ENCODE peak calls at places on chromosomes 6 and 20, in four cellular contexts. Y is K562, R is GM12878, I is HepG2. O is an unnamed sample.

GRCh38 chr6:138343112-138343511 is 34.6 kb upstream of the SMIM28 start:
- DNase-seq in I (no peak), R (no peak), Y (no peak), O (no peak)

GRCh38 chr20:44038681-44039123 is 124.0 kb downstream of the TOX2 start:
- DNase-seq in R (no peak), I (no peak), Y (no peak), O (no peak)

GRCh38 chr6:157058574-157058973 is 264.7 kb downstream of the TMEM242 start:
- DNase-seq in I (no peak), Y (no peak), R (no peak), O (no peak)

GRCh38 chr6:52517502-52518278 is 59.2 kb downstream of the TRAM2 start:
- DNase-seq in R (no peak), Y (peak), I (peak), O (no peak)

GRCh38 chr20:40393161-40393560 is 295.9 kb downstream of the MAFB start:
- DNase-seq in I (no peak), R (no peak), Y (no peak), O (no peak)

GRCh38 chr6:163712569-163712966 is 298.1 kb downstream of the QKI start:
- DNase-seq in R (no peak), Y (no peak), I (no peak), O (no peak)

GRCh38 chr20:53738945-53739798 is 145.5 kb upstream of the ZNF217 start:
- DNase-seq in R (no peak), I (no peak), Y (peak), O (peak)

GRCh38 chr20:21920231-21920630 is 214.8 kb downstream of the PAX1 start:
- DNase-seq in I (no peak), Y (no peak), R (no peak), O (no peak)

GRCh38 chr6:143215363-143215762 is 154.7 kb downstream of the AIG1 start:
- DNase-seq in I (no peak), R (no peak), Y (no peak), O (no peak)

GRCh38 chr6:111993342-111993741 is 60.6 kb upstream of the CCN6 start:
- DNase-seq in I (no peak), Y (no peak), R (no peak), O (no peak)

GRCh38 chr6:13139119-13139518 is 189.2 kb downstream of the TBC1D7 start:
- DNase-seq in Y (no peak), I (no peak), R (no peak), O (no peak)

GRCh38 chr6:22043284-22043962 is 253.4 kb downstream of the PRL start:
- DNase-seq in I (no peak), Y (no peak), R (no peak), O (no peak)

GRCh38 chr6:17737704-17738252 is 31.1 kb upstream of the NUP153 start:
- DNase-seq in I (no peak), Y (no peak), R (no peak), O (no peak)

GRCh38 chr6:34536251-34536958 is 19.7 kb downstream of the SPDEF start:
- DNase-seq in I (no peak), R (no peak), Y (no peak), O (peak)

GRCh38 chr6:165232277-165232654 is 77.1 kb downstream of the C6orf118 start:
- DNase-seq in R (no peak), Y (no peak), I (no peak), O (no peak)

GRCh38 chr6:148221580-148221979 is 121.1 kb upstream of the SASH1 start:
- DNase-seq in Y (no peak), R (no peak), I (no peak), O (no peak)

GRCh38 chr6:49564552-49564951 is 14.1 kb downstream of the C6orf141 start:
- DNase-seq in I (peak), Y (no peak), R (no peak), O (no peak)

GRCh38 chr6:49565261-49565660 is 14.8 kb downstream of the C6orf141 start:
- DNase-seq in R (no peak), I (no peak), Y (no peak), O (no peak)

GRCh38 chr6:49563006-49563886 is 12.8 kb downstream of the C6orf141 start:
- DNase-seq in I (no peak), Y (no peak), R (no peak), O (no peak)

GRCh38 chr6:49570474-49571079 is 20.1 kb downstream of the C6orf141 start:
- DNase-seq in R (no peak), Y (no peak), I (peak), O (no peak)

GRCh38 chr6:49565855-49566254 is 15.4 kb downstream of the C6orf141 start:
- DNase-seq in Y (no peak), R (no peak), I (peak), O (no peak)
- TF ChIP-seq JUND in Y (peak), R (no peak), I (no peak), O (no peak)

GRCh38 chr6:7270320-7271204 is 42.4 kb downstream of the SSR1 start:
- DNase-seq in Y (no peak), R (no peak), I (peak), O (no peak)
- TF ChIP-seq JUND in Y (no peak), R (no peak), I (no peak), O (no peak)

DNA sequence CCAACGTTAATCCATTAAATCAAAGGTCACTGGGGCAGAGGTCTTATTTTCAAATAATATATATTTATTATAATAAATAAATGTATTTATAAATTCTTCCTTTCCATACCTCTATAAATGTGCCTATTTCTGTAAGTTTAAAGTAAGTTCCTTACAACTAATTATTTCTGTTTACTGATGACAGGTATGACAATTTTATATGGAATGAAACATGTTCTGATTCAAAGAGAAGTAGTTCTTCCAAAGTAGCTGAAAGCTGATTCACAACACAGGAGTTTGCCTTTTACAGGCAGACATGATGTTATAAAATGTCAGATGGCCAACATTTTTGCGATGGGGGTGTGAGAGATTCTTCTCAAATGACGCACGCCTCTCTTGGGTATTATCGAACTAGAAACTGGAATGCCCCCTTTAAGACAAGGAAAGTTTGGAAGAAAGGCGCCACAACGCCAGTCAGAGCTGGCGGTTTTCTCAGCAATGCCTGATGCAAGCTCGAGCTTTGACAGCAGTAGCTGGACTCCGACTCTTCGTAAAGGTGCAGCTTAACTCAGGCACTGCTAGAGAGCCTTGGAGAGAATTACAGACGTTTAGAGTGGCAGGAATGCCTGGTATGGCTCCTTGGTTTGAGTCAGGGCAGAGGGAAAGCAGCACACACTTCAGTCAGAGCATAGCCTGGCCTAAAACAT is 92.1 kb downstream of the FOXC1 start:
- DNase-seq in Y (no peak), I (no peak), R (no peak), O (no peak)
- TF ChIP-seq JUND in Y (no peak), I (no peak), R (no peak), O (no peak)

DNA sequence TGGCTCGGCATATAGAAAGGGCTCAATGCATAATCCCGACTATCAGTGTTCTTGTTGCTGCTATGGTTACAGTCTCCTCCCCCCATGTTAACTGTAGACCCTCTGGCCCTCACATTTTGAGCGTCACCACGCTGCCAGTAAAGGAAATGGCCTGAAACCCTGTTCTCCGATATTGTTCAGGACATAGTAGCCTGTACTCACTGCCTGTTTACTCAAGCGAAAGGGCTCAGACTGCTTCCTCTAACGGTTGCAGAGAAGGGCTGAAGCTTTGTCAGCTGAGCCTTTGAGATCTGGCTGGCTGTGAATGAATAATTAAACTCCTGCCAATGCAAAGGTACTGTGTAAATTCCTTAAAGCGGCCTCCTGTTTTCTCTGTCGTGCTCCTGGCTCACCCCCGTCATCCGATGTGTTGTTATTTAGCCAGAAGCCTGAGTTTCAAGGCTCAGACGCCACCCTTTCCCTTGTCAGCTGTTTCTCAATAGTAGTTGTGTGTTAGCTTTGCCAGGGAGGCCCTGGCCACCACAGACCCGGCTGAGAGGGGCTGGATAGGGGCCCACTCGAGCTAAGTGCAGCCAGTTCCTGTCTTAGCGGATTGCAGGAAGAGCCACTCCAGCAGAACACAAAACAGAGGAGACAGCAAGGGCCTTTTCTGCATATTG is 31.2 kb upstream of the RALGAPA2 start:
- DNase-seq in R (no peak), I (peak), Y (no peak), O (no peak)
- TF ChIP-seq JUND in R (no peak), I (no peak), Y (no peak), O (no peak)

GRCh38 chr20:32965581-32966373 is 38.5 kb downstream of the SUN5 start:
- DNase-seq in I (no peak), R (no peak), Y (no peak), O (no peak)
- TF ChIP-seq JUND in I (no peak), R (no peak), Y (no peak), O (no peak)

GRCh38 chr6:286681-287499 is 5.4 kb upstream of the DUSP22 start:
- DNase-seq in Y (no peak), I (no peak), R (no peak), O (no peak)
- TF ChIP-seq JUND in Y (no peak), I (no peak), R (no peak), O (no peak)

DNA sequence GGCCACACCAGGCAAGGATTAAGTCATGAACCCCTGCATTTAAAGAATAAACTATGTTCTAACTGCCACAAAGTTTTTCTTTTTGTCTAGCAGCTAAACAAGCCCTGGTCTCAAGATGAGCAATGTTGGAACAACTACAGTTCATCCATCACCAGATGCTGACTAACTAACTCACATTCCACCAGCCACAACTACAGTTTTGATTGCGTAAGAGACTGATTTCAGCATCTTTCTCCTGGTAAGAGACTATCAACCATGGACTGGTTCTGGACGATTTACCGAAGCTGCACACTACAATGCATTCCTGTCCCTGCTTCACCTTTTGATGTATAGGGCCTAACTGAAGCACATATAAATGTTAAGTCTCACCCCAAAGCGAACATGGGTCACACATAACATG is 43.0 kb downstream of the F13A1 start:
- DNase-seq in Y (no peak), I (no peak), R (no peak), O (no peak)
- TF ChIP-seq JUND in Y (no peak), I (no peak), R (no peak), O (no peak)

GRCh38 chr6:150004783-150005717 is 20.3 kb downstream of the RAET1L start:
- DNase-seq in R (no peak), I (peak), Y (peak), O (peak)

GRCh38 chr6:150005761-150006651 is 19.3 kb downstream of the RAET1L start:
- DNase-seq in I (no peak), R (no peak), Y (no peak), O (no peak)

GRCh38 chr6:150006961-150007464 is 18.3 kb downstream of the RAET1L start:
- DNase-seq in I (no peak), R (no peak), Y (peak), O (no peak)

GRCh38 chr6:150002710-150003109 is 22.6 kb downstream of the RAET1L start:
- DNase-seq in Y (no peak), I (no peak), R (no peak), O (no peak)

GRCh38 chr6:150004101-150004782 is 21.1 kb downstream of the RAET1L start:
- DNase-seq in Y (no peak), I (no peak), R (no peak), O (no peak)
- TF ChIP-seq JUND in Y (no peak), I (no peak), R (no peak), O (no peak)

GRCh38 chr6:169650241-169650958 is 51.4 kb downstream of the WDR27 start:
- DNase-seq in R (no peak), Y (no peak), I (no peak), O (no peak)
- TF ChIP-seq JUND in R (no peak), Y (no peak), I (no peak), O (no peak)

GRCh38 chr20:51650685-51651134 is 108.2 kb upstream of the NFATC2 start:
- DNase-seq in R (no peak), I (no peak), Y (no peak), O (no peak)

GRCh38 chr20:51648571-51648947 is 106.0 kb upstream of the NFATC2 start:
- DNase-seq in I (no peak), Y (no peak), R (no peak), O (no peak)

GRCh38 chr20:51643390-51643789 is 100.9 kb upstream of the NFATC2 start:
- DNase-seq in I (no peak), Y (no peak), R (no peak), O (no peak)

GRCh38 chr20:51651921-51652549 is 109.5 kb upstream of the NFATC2 start:
- DNase-seq in I (no peak), Y (no peak), R (no peak), O (no peak)

GRCh38 chr20:51647674-51648570 is 105.4 kb upstream of the NFATC2 start:
- DNase-seq in I (peak), R (no peak), Y (no peak), O (no peak)
- TF ChIP-seq JUND in I (no peak), R (no peak), Y (no peak), O (no peak)